ENCODE peak calls at places on chromosomes 1 and 21, in eight cellular contexts. J, A, G, P, V, L, B and N are unnamed samples.

GRCh38 chr1:94543893-94544635 is 2.5 kb upstream of the F3 start:
- DNase-seq in J (no peak), V (no peak), A (no peak), L (no peak), G (peak; percentile 77), B (no peak), P (no peak), N (no peak)

GRCh38 chr1:41681331-41682136 is 197.1 kb upstream of the EDN2 start:
- DNase-seq in A (no peak), P (no peak), L (no peak), B (no peak), J (peak; percentile 36), G (peak; percentile 79), V (no peak), N (no peak)

GRCh38 chr21:27704567-27705166 is 737.8 kb upstream of the ADAMTS5 start:
- DNase-seq in B (no peak), V (no peak), J (no peak), P (no peak), A (no peak), L (no peak), G (no peak), N (no peak)

GRCh38 chr1:203311368-203312301 is 6.3 kb downstream of the BTG2 start:
- DNase-seq in B (no peak), A (no peak), P (no peak), J (peak; percentile 17), L (no peak), G (no peak), V (no peak), N (no peak)

GRCh38 chr1:116360435-116361173 is 12.4 kb upstream of the ATP1A1 start:
- DNase-seq in J (no peak), L (no peak), V (peak; percentile 32), G (peak; percentile 38), B (no peak), P (no peak), A (no peak), N (no peak)

GRCh38 chr21:46388896-46389295 is 64.9 kb downstream of the PCNT start:
- DNase-seq in A (no peak), L (no peak), G (no peak), V (no peak), B (no peak), P (no peak), J (no peak), N (no peak)

GRCh38 chr1:110207831-110208230 is 2.3 kb upstream of the KCNC4 start:
- DNase-seq in J (peak; percentile 51), A (peak; percentile 74), V (peak; percentile 80), P (peak; percentile 91), G (peak; percentile 31), L (peak; percentile 65), B (peak; percentile 60), N (peak; percentile 76)

GRCh38 chr1:86965012-86965826 is 50.8 kb downstream of the HS2ST1 start:
- DNase-seq in L (no peak), G (peak; percentile 45), V (no peak), P (peak; percentile 33), B (no peak), J (no peak), A (no peak), N (peak; percentile 27)

GRCh38 chr1:213466578-213466977 is 415.5 kb downstream of the RPS6KC1 start:
- DNase-seq in J (no peak), B (no peak), G (no peak), P (no peak), L (no peak), V (no peak), A (no peak), N (no peak)

GRCh38 chr21:39633770-39634181 is 21.0 kb downstream of the B3GALT5 start:
- DNase-seq in J (no peak), P (no peak), G (peak; percentile 98), A (no peak), B (no peak), L (no peak), V (no peak), N (peak; percentile 27)

GRCh38 chr1:161198877-161199431 is at the start of gene ADAMTS4:
- DNase-seq in L (peak; percentile 73), G (peak; percentile 90), V (no peak), J (peak; percentile 56), P (no peak), B (no peak), A (peak; percentile 54), N (no peak)

GRCh38 chr21:37974081-37974480 is 57.8 kb upstream of the KCNJ6 start:
- DNase-seq in P (no peak), J (no peak), B (no peak), G (peak; percentile 2), L (no peak), V (no peak), A (no peak), N (no peak)

GRCh38 chr1:243598433-243598832 is 251.6 kb downstream of the AKT3 start:
- DNase-seq in V (peak; percentile 13), A (no peak), B (no peak), L (no peak), J (no peak), P (peak; percentile 63), G (peak; percentile 62), N (no peak)

GRCh38 chr1:115343200-115343737 is 5.2 kb upstream of the NGF start:
- DNase-seq in G (no peak), L (no peak), A (no peak), J (no peak), B (no peak), P (no peak), V (no peak), N (no peak)

GRCh38 chr1:29469457-29469856 is 233.1 kb downstream of the PTPRU start:
- DNase-seq in L (peak; percentile 26), A (no peak), G (peak; percentile 3), P (no peak), B (no peak), J (peak; percentile 32), V (no peak), N (no peak)

GRCh38 chr1:62299426-62300200 is 19.6 kb downstream of the KANK4 start:
- DNase-seq in P (no peak), G (no peak), L (no peak), J (no peak), V (no peak), A (peak; percentile 51), B (no peak), N (peak; percentile 36)

GRCh38 chr1:40421694-40422384 is 28.4 kb upstream of the ZFP69B start:
- DNase-seq in B (no peak), J (peak; percentile 38), A (no peak), V (no peak), G (peak; percentile 24), P (no peak), L (no peak), N (no peak)

DNA sequence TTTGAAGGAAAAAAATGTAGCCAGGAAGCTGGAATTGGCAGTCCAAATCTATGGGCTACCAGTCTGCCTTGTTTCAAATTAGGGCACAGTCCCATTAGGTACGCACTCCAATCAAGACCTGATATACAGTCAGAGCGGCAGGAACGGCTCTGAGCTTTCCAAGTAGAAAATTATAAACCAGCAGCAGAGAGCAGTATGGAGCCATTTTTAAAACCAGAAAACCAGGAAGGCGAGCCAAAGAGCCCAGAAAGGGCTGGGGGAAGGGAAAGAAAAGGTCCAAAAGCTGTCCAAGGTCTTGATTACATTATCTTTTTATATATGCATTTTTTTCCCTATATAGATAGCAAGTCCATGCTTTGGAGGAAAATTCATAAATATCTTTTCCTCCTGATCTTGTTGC is 719.0 kb downstream of the RWDD3 start:
- DNase-seq in L (no peak), P (no peak), V (no peak), J (no peak), A (no peak), B (no peak), G (peak; percentile 11), N (peak; percentile 46)
- TF ChIP-seq CTCF in L (no peak), P (no peak), V (no peak), J (peak; percentile 38), A (no peak), B (peak; percentile 20), G (peak; percentile 33), N (no peak)

DNA sequence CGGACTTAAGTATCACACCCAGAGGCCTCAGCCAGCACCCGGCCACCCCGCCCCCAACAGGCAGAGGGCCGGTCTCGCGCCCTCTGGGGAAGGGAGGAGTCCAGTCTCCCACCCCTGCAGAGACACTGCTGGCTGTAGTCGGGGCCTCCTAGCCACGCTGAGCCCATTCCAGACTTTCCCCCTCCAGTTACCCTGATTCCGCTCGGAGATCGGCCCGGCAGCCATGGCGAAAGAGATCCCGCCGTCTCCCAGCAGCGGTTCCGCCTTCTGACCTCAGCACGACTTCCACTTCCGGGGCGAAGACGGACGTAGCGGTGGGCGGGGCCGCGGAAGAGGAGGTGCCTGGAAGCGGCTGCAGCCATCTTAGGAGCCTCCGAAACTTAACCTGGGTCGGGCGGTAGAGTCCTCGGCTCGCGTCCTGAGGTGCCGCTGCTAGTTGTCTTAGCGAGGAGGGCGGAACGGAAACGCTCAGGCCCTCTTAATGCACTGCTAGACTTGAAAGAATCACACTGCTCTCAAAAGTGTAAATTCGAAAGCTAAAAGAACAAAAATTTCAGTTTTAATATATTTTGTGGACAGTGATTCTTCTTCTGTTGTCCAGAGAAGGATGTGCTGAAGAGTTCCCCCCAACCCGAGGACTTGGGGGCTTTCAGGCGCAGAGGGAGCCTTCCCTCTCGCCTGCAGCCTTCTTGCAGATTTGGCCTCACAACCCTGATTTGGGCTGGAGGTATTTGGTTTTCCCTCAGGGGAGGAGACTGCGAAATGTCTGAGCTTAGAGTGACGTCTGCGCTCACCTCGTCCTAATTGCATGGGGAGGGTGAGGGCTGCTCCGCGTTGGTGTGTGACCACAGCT is at the start of gene SF3B4:
- DNase-seq in J (peak; percentile 94), G (peak; percentile 91), B (peak; percentile 82), P (peak; percentile 97), A (peak; percentile 97), L (peak; percentile 97), V (peak; percentile 94), N (peak; percentile 97)
- TF ChIP-seq CTCF in J (no peak), G (no peak), B (no peak), P (no peak), A (no peak), L (no peak), V (peak; percentile 5), N (no peak)

DNA sequence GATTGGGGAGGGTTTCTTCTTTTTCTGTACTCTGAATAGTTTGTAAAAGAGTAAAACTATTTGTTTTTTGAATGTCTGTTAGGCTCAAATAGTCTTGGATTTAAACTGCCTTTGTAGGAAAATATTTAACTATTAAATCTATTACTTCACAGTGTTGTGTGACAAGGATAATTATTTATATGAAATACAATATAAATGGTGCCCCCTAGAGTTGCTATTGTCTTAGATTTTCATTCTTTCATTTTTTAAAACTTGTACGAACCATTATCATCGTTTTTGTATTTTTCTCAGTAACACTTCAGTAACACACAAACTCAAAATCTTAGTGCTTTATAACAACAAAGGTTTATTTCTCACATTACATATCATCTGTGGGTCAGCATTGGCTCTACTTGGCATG is 37.4 kb downstream of the C1orf185 start:
- DNase-seq in B (no peak), G (no peak), P (no peak), V (no peak), L (no peak), A (no peak), J (no peak), N (no peak)
- TF ChIP-seq CTCF in B (no peak), G (no peak), P (no peak), V (no peak), L (no peak), A (no peak), J (no peak), N (peak; percentile 13)

DNA sequence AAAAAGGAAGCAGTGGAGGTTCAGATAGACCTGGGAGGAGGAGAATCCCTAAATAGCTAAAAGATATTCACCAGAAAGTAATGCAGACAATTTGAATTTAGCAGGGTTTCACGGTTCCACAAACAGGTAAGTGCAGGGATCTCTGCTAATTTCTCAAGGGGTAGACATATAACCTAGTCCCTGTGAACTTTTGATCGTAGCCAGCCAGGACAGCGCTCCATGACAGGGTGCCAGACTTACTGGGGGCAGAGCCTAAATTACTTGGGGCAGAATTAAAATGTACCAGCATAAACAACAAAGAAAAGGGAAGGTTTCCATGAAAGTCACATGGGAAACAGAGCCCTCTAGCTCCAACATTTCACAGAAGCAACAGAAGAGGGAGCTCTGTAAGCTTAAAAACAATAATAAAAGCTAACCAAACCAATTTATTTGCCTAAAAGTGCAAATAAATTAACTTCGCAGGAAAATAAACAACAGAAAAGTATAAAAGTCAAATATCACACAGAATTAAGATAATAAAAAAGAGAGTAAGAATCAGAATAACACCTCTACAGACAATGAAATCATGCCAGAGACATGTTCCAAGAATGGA is 198.3 kb downstream of the DUSP10 start:
- DNase-seq in A (no peak), P (no peak), B (no peak), J (no peak), V (peak; percentile 27), G (peak; percentile 53), L (no peak), N (no peak)
- TF ChIP-seq CTCF in A (peak; percentile 16), P (peak; percentile 35), B (no peak), J (peak; percentile 42), V (peak; percentile 24), G (peak; percentile 71), L (peak; percentile 71), N (peak; percentile 40)